ENCODE peak calls at places on chromosome 11, in eight cellular contexts. W is left lung; E is tibial nerve; H is stimulated activated CD8-positive, alpha-beta memory T cell treated with anti-CD3 and anti-CD28 coated beads, Interleukin-2, amount 100 ng/mL, for 1 hour; D is SJSA1; R is AG08396; K is activated CD4-positive, alpha-beta T cell treated with anti-CD3 and anti-CD28 coated beads, Interleukin-2, amount 50 U/mL, for 24 hours; S is GM13977. M is an unnamed sample.

GRCh38 chr11:26820739-26821138 is 98.9 kb upstream of the SLC5A12 start:
- DNase-seq in W (no peak), E (no peak), H (no peak), D (no peak), R (peak), K (no peak), S (no peak), M (no peak)

GRCh38 chr11:64224151-64224890 is 1.7 kb downstream of the TRPT1 start:
- DNase-seq in W (no peak), E (no peak), H (no peak), D (no peak), R (no peak), K (no peak), S (no peak), M (no peak)

GRCh38 chr11:76810151-76810853 is 27.1 kb downstream of the TSKU start:
- DNase-seq in W (no peak), E (no peak), H (no peak), D (no peak), R (peak), K (peak), S (peak), M (no peak)

GRCh38 chr11:47495856-47496217 is 46.9 kb upstream of the RAPSN start:
- DNase-seq in W (no peak), E (no peak), H (no peak), D (no peak), R (no peak), K (no peak), S (no peak), M (no peak)

GRCh38 chr11:11381471-11382100 is 28.5 kb upstream of the CSNK2A3 start:
- DNase-seq in W (no peak), E (no peak), H (no peak), D (peak), R (no peak), K (no peak), S (no peak), M (no peak)

GRCh38 chr11:75921808-75922207 is 106.8 kb downstream of the UVRAG start:
- DNase-seq in W (no peak), E (no peak), H (no peak), D (no peak), R (no peak), K (no peak), S (no peak), M (no peak)

GRCh38 chr11:86194998-86195397 is 49.6 kb upstream of the EED start:
- DNase-seq in W (no peak), E (no peak), H (no peak), D (no peak), R (no peak), K (no peak), S (no peak), M (no peak)

GRCh38 chr11:10742460-10743208 is 8.4 kb upstream of the CTR9 start:
- DNase-seq in W (no peak), E (no peak), H (no peak), D (no peak), R (no peak), K (peak), S (no peak), M (peak)

GRCh38 chr11:72263363-72263762 is 19.4 kb upstream of the PHOX2A start:
- DNase-seq in W (no peak), E (no peak), H (no peak), D (no peak), R (peak), K (no peak), S (no peak), M (no peak)

GRCh38 chr11:65435981-65436411 is 13.4 kb downstream of the NEAT1 start:
- DNase-seq in W (peak), E (peak), H (no peak), D (no peak), R (no peak), K (no peak), S (no peak), M (no peak)

GRCh38 chr11:61153593-61154090 is 7.6 kb downstream of the VPS37C start:
- DNase-seq in W (no peak), E (no peak), H (no peak), D (no peak), R (no peak), K (no peak), S (no peak), M (no peak)

GRCh38 chr11:64590763-64591221 is at the start of gene SLC22A12:
- DNase-seq in W (no peak), E (no peak), H (no peak), D (no peak), R (no peak), K (no peak), S (no peak), M (no peak)

GRCh38 chr11:134433806-134434205 is 21.8 kb upstream of the B3GAT1 start:
- DNase-seq in W (no peak), E (no peak), H (no peak), D (no peak), R (no peak), K (no peak), S (no peak), M (no peak)

GRCh38 chr11:105177658-105178057 is 38.1 kb upstream of the CARD18 start:
- DNase-seq in W (no peak), E (no peak), H (no peak), D (peak), R (peak), K (no peak), S (no peak), M (peak)

GRCh38 chr11:57604289-57605010 is 7.0 kb downstream of the SERPING1 start:
- DNase-seq in W (no peak), E (no peak), H (no peak), D (no peak), R (no peak), K (no peak), S (no peak), M (no peak)

GRCh38 chr11:117458275-117459120 is 130.8 kb downstream of the CEP164 start:
- DNase-seq in W (no peak), E (no peak), H (no peak), D (no peak), R (no peak), K (peak), S (peak), M (no peak)

GRCh38 chr11:48087974-48088681 is 107.8 kb downstream of the PTPRJ start:
- DNase-seq in W (no peak), E (no peak), H (no peak), D (no peak), R (no peak), K (no peak), S (no peak), M (no peak)

GRCh38 chr11:112157274-112157766 is 6.6 kb downstream of the IL18 start:
- DNase-seq in W (no peak), E (no peak), H (no peak), D (peak), R (peak), K (no peak), S (no peak), M (peak)

GRCh38 chr11:45289369-45289768 is 3.2 kb upstream of the SYT13 start:
- DNase-seq in W (no peak), E (no peak), H (no peak), D (peak), R (peak), K (no peak), S (no peak), M (no peak)

GRCh38 chr11:32050256-32050655 is 40.6 kb upstream of the RCN1 start:
- DNase-seq in W (no peak), E (no peak), H (no peak), D (no peak), R (no peak), K (no peak), S (no peak), M (no peak)

GRCh38 chr11:100923555-100923954 is 206.1 kb downstream of the PGR start:
- DNase-seq in W (no peak), E (no peak), H (no peak), D (no peak), R (no peak), K (no peak), S (no peak), M (no peak)

GRCh38 chr11:73149105-73149504 is 7.0 kb upstream of the FCHSD2 start:
- DNase-seq in W (no peak), E (no peak), H (no peak), D (no peak), R (no peak), K (no peak), S (no peak), M (no peak)

GRCh38 chr11:114354076-114354475 is 46.2 kb downstream of the C11orf71 start:
- DNase-seq in W (no peak), E (no peak), H (no peak), D (peak), R (peak), K (no peak), S (no peak), M (peak)

GRCh38 chr11:125075242-125075625 is 12.1 kb downstream of the SLC37A2 start:
- DNase-seq in W (peak), E (no peak), H (no peak), D (no peak), R (no peak), K (no peak), S (no peak), M (no peak)

GRCh38 chr11:62124186-62125113 is 639 bp downstream of the INCENP start:
- DNase-seq in W (no peak), E (no peak), H (no peak), D (peak), R (peak), K (no peak), S (peak), M (no peak)

GRCh38 chr11:100632970-100633452 is 54.1 kb upstream of the ARHGAP42 start:
- DNase-seq in W (no peak), E (peak), H (no peak), D (peak), R (peak), K (no peak), S (no peak), M (no peak)

GRCh38 chr11:2569731-2570210 is 125.0 kb downstream of the KCNQ1 start:
- DNase-seq in W (no peak), E (no peak), H (no peak), D (no peak), R (no peak), K (no peak), S (no peak), M (no peak)

GRCh38 chr11:78850078-78850477 is 275.4 kb upstream of the NARS2 start:
- DNase-seq in W (no peak), E (no peak), H (no peak), D (no peak), R (no peak), K (no peak), S (no peak), M (no peak)

GRCh38 chr11:60376601-60377000 is 1.7 kb upstream of the MS4A7 start:
- DNase-seq in W (no peak), E (no peak), H (no peak), D (no peak), R (no peak), K (no peak), S (no peak), M (no peak)

GRCh38 chr11:69364901-69365300 is 70.9 kb downstream of the MYEOV start:
- DNase-seq in W (no peak), E (no peak), H (no peak), D (peak), R (no peak), K (no peak), S (no peak), M (peak)

GRCh38 chr11:94175545-94175944 is 46.9 kb downstream of the PANX1 start:
- DNase-seq in W (no peak), E (no peak), H (no peak), D (no peak), R (peak), K (no peak), S (no peak), M (no peak)

GRCh38 chr11:125445731-125446130 is 50.3 kb downstream of the FEZ1 start:
- DNase-seq in W (no peak), E (no peak), H (no peak), D (no peak), R (no peak), K (no peak), S (no peak), M (no peak)

M was measured in HFF-Myc.